ENCODE peak calls at places on chromosomes 2 and 18, in eight cellular contexts. One of them, this sample, is unnamed.

GRCh38 chr2:156890498-156891148 is 366.9 kb upstream of the GALNT5 start:
- DNase-seq in astrocyte of the spinal cord: no peak
- DNase-seq in activated T-cell treated with anti-CD3 and anti-CD28 coated beads for 1 hour: no peak
- DNase-seq in activated CD4-positive, alpha-beta memory T cell treated with anti-CD3 and anti-CD28 coated beads, Interleukin-2, amount 10 ng/mL, durations not matched to agents 7 days and 5 days: no peak
- DNase-seq in AG09309: no peak
- DNase-seq in H54: no peak
- DNase-seq in iPS DF 19.7: no peak
- DNase-seq in mesendoderm: no peak
- DNase-seq in this sample: no peak

GRCh38 chr2:45654250-45654649 is 2.8 kb downstream of the PRKCE start:
- DNase-seq in astrocyte of the spinal cord: no peak
- DNase-seq in iPS DF 19.7: no peak
- DNase-seq in activated T-cell treated with anti-CD3 and anti-CD28 coated beads for 1 hour: no peak
- DNase-seq in H54: no peak
- DNase-seq in mesendoderm: no peak
- DNase-seq in AG09309: no peak
- DNase-seq in activated CD4-positive, alpha-beta memory T cell treated with anti-CD3 and anti-CD28 coated beads, Interleukin-2, amount 10 ng/mL, durations not matched to agents 7 days and 5 days: no peak
- DNase-seq in this sample: no peak

GRCh38 chr18:76573325-76574025 is 78.4 kb upstream of the ZNF516 start:
- DNase-seq in mesendoderm: no peak
- DNase-seq in activated CD4-positive, alpha-beta memory T cell treated with anti-CD3 and anti-CD28 coated beads, Interleukin-2, amount 10 ng/mL, durations not matched to agents 7 days and 5 days: no peak
- DNase-seq in iPS DF 19.7: no peak
- DNase-seq in H54: no peak
- DNase-seq in AG09309: peak
- DNase-seq in activated T-cell treated with anti-CD3 and anti-CD28 coated beads for 1 hour: no peak
- DNase-seq in astrocyte of the spinal cord: peak
- DNase-seq in this sample: no peak

GRCh38 chr18:43692291-43692690 is 415.0 kb upstream of the SYT4 start:
- DNase-seq in activated CD4-positive, alpha-beta memory T cell treated with anti-CD3 and anti-CD28 coated beads, Interleukin-2, amount 10 ng/mL, durations not matched to agents 7 days and 5 days: no peak
- DNase-seq in H54: no peak
- DNase-seq in mesendoderm: peak
- DNase-seq in activated T-cell treated with anti-CD3 and anti-CD28 coated beads for 1 hour: no peak
- DNase-seq in AG09309: no peak
- DNase-seq in iPS DF 19.7: no peak
- DNase-seq in astrocyte of the spinal cord: peak
- DNase-seq in this sample: no peak

GRCh38 chr2:197108758-197109157 is 182.3 kb upstream of the PGAP1 start:
- DNase-seq in mesendoderm: no peak
- DNase-seq in H54: peak
- DNase-seq in iPS DF 19.7: no peak
- DNase-seq in activated T-cell treated with anti-CD3 and anti-CD28 coated beads for 1 hour: no peak
- DNase-seq in activated CD4-positive, alpha-beta memory T cell treated with anti-CD3 and anti-CD28 coated beads, Interleukin-2, amount 10 ng/mL, durations not matched to agents 7 days and 5 days: no peak
- DNase-seq in AG09309: no peak
- DNase-seq in astrocyte of the spinal cord: peak
- DNase-seq in this sample: no peak

GRCh38 chr2:223306371-223306770 is 254.4 kb downstream of the KCNE4 start:
- DNase-seq in activated CD4-positive, alpha-beta memory T cell treated with anti-CD3 and anti-CD28 coated beads, Interleukin-2, amount 10 ng/mL, durations not matched to agents 7 days and 5 days: no peak
- DNase-seq in iPS DF 19.7: no peak
- DNase-seq in AG09309: no peak
- DNase-seq in astrocyte of the spinal cord: peak
- DNase-seq in activated T-cell treated with anti-CD3 and anti-CD28 coated beads for 1 hour: no peak
- DNase-seq in mesendoderm: peak
- DNase-seq in H54: no peak
- DNase-seq in this sample: peak

GRCh38 chr18:46621111-46621766 is 35.8 kb downstream of the LOXHD1 start:
- DNase-seq in activated CD4-positive, alpha-beta memory T cell treated with anti-CD3 and anti-CD28 coated beads, Interleukin-2, amount 10 ng/mL, durations not matched to agents 7 days and 5 days: no peak
- DNase-seq in iPS DF 19.7: no peak
- DNase-seq in astrocyte of the spinal cord: no peak
- DNase-seq in activated T-cell treated with anti-CD3 and anti-CD28 coated beads for 1 hour: no peak
- DNase-seq in mesendoderm: no peak
- DNase-seq in H54: no peak
- DNase-seq in AG09309: no peak
- DNase-seq in this sample: peak

GRCh38 chr2:100130595-100131391 is 11.6 kb downstream of the AFF3 start:
- DNase-seq in mesendoderm: no peak
- DNase-seq in activated T-cell treated with anti-CD3 and anti-CD28 coated beads for 1 hour: no peak
- DNase-seq in iPS DF 19.7: no peak
- DNase-seq in astrocyte of the spinal cord: no peak
- DNase-seq in activated CD4-positive, alpha-beta memory T cell treated with anti-CD3 and anti-CD28 coated beads, Interleukin-2, amount 10 ng/mL, durations not matched to agents 7 days and 5 days: no peak
- DNase-seq in AG09309: no peak
- DNase-seq in H54: no peak
- DNase-seq in this sample: no peak

GRCh38 chr18:47254341-47254939 is 3.0 kb upstream of the SKOR2 start:
- DNase-seq in activated CD4-positive, alpha-beta memory T cell treated with anti-CD3 and anti-CD28 coated beads, Interleukin-2, amount 10 ng/mL, durations not matched to agents 7 days and 5 days: peak
- DNase-seq in AG09309: no peak
- DNase-seq in H54: no peak
- DNase-seq in mesendoderm: peak
- DNase-seq in iPS DF 19.7: no peak
- DNase-seq in activated T-cell treated with anti-CD3 and anti-CD28 coated beads for 1 hour: peak
- DNase-seq in astrocyte of the spinal cord: peak
- DNase-seq in this sample: no peak

GRCh38 chr2:95276244-95276887 is 2.1 kb downstream of the PROM2 start:
- DNase-seq in astrocyte of the spinal cord: no peak
- DNase-seq in iPS DF 19.7: no peak
- DNase-seq in mesendoderm: no peak
- DNase-seq in activated CD4-positive, alpha-beta memory T cell treated with anti-CD3 and anti-CD28 coated beads, Interleukin-2, amount 10 ng/mL, durations not matched to agents 7 days and 5 days: no peak
- DNase-seq in AG09309: no peak
- DNase-seq in activated T-cell treated with anti-CD3 and anti-CD28 coated beads for 1 hour: no peak
- DNase-seq in H54: no peak
- DNase-seq in this sample: no peak

GRCh38 chr2:88265352-88265960 is 95.3 kb downstream of the THNSL2 start:
- DNase-seq in activated CD4-positive, alpha-beta memory T cell treated with anti-CD3 and anti-CD28 coated beads, Interleukin-2, amount 10 ng/mL, durations not matched to agents 7 days and 5 days: peak
- DNase-seq in activated T-cell treated with anti-CD3 and anti-CD28 coated beads for 1 hour: no peak
- DNase-seq in AG09309: no peak
- DNase-seq in mesendoderm: no peak
- DNase-seq in astrocyte of the spinal cord: peak
- DNase-seq in H54: no peak
- DNase-seq in iPS DF 19.7: no peak
- DNase-seq in this sample: no peak

GRCh38 chr2:85933753-85934594 is 45.2 kb upstream of the ST3GAL5 start:
- DNase-seq in activated T-cell treated with anti-CD3 and anti-CD28 coated beads for 1 hour: no peak
- DNase-seq in mesendoderm: peak
- DNase-seq in astrocyte of the spinal cord: peak
- DNase-seq in H54: no peak
- DNase-seq in activated CD4-positive, alpha-beta memory T cell treated with anti-CD3 and anti-CD28 coated beads, Interleukin-2, amount 10 ng/mL, durations not matched to agents 7 days and 5 days: peak
- DNase-seq in AG09309: peak
- DNase-seq in iPS DF 19.7: no peak
- DNase-seq in this sample: no peak

GRCh38 chr2:41922177-41922576 is 125.6 kb upstream of the PKDCC start:
- DNase-seq in mesendoderm: peak
- DNase-seq in iPS DF 19.7: no peak
- DNase-seq in activated T-cell treated with anti-CD3 and anti-CD28 coated beads for 1 hour: no peak
- DNase-seq in AG09309: no peak
- DNase-seq in H54: no peak
- DNase-seq in activated CD4-positive, alpha-beta memory T cell treated with anti-CD3 and anti-CD28 coated beads, Interleukin-2, amount 10 ng/mL, durations not matched to agents 7 days and 5 days: no peak
- DNase-seq in astrocyte of the spinal cord: no peak
- DNase-seq in this sample: no peak

GRCh38 chr18:32545631-32546030 is 74.9 kb upstream of the GAREM1 start:
- DNase-seq in mesendoderm: no peak
- DNase-seq in activated T-cell treated with anti-CD3 and anti-CD28 coated beads for 1 hour: no peak
- DNase-seq in AG09309: no peak
- DNase-seq in astrocyte of the spinal cord: no peak
- DNase-seq in H54: no peak
- DNase-seq in activated CD4-positive, alpha-beta memory T cell treated with anti-CD3 and anti-CD28 coated beads, Interleukin-2, amount 10 ng/mL, durations not matched to agents 7 days and 5 days: no peak
- DNase-seq in iPS DF 19.7: no peak
- DNase-seq in this sample: no peak

GRCh38 chr2:159600752-159601151 is 15.6 kb downstream of the BAZ2B start:
- DNase-seq in mesendoderm: peak
- DNase-seq in AG09309: no peak
- DNase-seq in astrocyte of the spinal cord: peak
- DNase-seq in iPS DF 19.7: no peak
- DNase-seq in activated CD4-positive, alpha-beta memory T cell treated with anti-CD3 and anti-CD28 coated beads, Interleukin-2, amount 10 ng/mL, durations not matched to agents 7 days and 5 days: no peak
- DNase-seq in activated T-cell treated with anti-CD3 and anti-CD28 coated beads for 1 hour: no peak
- DNase-seq in H54: peak
- DNase-seq in this sample: no peak

GRCh38 chr2:239326831-239327535 is 73.8 kb downstream of the HDAC4 start:
- DNase-seq in mesendoderm: no peak
- DNase-seq in activated T-cell treated with anti-CD3 and anti-CD28 coated beads for 1 hour: peak
- DNase-seq in activated CD4-positive, alpha-beta memory T cell treated with anti-CD3 and anti-CD28 coated beads, Interleukin-2, amount 10 ng/mL, durations not matched to agents 7 days and 5 days: peak
- DNase-seq in astrocyte of the spinal cord: peak
- DNase-seq in iPS DF 19.7: no peak
- DNase-seq in H54: peak
- DNase-seq in AG09309: no peak
- DNase-seq in this sample: no peak

GRCh38 chr2:72718906-72719305 is 106.9 kb downstream of the EXOC6B start:
- DNase-seq in AG09309: no peak
- DNase-seq in astrocyte of the spinal cord: no peak
- DNase-seq in activated T-cell treated with anti-CD3 and anti-CD28 coated beads for 1 hour: no peak
- DNase-seq in iPS DF 19.7: no peak
- DNase-seq in H54: no peak
- DNase-seq in mesendoderm: peak
- DNase-seq in activated CD4-positive, alpha-beta memory T cell treated with anti-CD3 and anti-CD28 coated beads, Interleukin-2, amount 10 ng/mL, durations not matched to agents 7 days and 5 days: no peak
- DNase-seq in this sample: no peak

GRCh38 chr2:120769076-120769786 is 33.6 kb downstream of the GLI2 start:
- DNase-seq in astrocyte of the spinal cord: no peak
- DNase-seq in H54: no peak
- DNase-seq in activated T-cell treated with anti-CD3 and anti-CD28 coated beads for 1 hour: no peak
- DNase-seq in AG09309: no peak
- DNase-seq in activated CD4-positive, alpha-beta memory T cell treated with anti-CD3 and anti-CD28 coated beads, Interleukin-2, amount 10 ng/mL, durations not matched to agents 7 days and 5 days: no peak
- DNase-seq in mesendoderm: no peak
- DNase-seq in iPS DF 19.7: no peak
- DNase-seq in this sample: no peak

GRCh38 chr2:193806088-193806774 is 1611.5 kb upstream of the TMEFF2 start:
- DNase-seq in AG09309: no peak
- DNase-seq in activated T-cell treated with anti-CD3 and anti-CD28 coated beads for 1 hour: no peak
- DNase-seq in astrocyte of the spinal cord: peak
- DNase-seq in H54: no peak
- DNase-seq in mesendoderm: no peak
- DNase-seq in iPS DF 19.7: no peak
- DNase-seq in activated CD4-positive, alpha-beta memory T cell treated with anti-CD3 and anti-CD28 coated beads, Interleukin-2, amount 10 ng/mL, durations not matched to agents 7 days and 5 days: no peak
- DNase-seq in this sample: no peak

GRCh38 chr2:246489-247145 is 17.2 kb downstream of the SH3YL1 start:
- DNase-seq in iPS DF 19.7: no peak
- DNase-seq in activated CD4-positive, alpha-beta memory T cell treated with anti-CD3 and anti-CD28 coated beads, Interleukin-2, amount 10 ng/mL, durations not matched to agents 7 days and 5 days: no peak
- DNase-seq in AG09309: peak
- DNase-seq in activated T-cell treated with anti-CD3 and anti-CD28 coated beads for 1 hour: no peak
- DNase-seq in astrocyte of the spinal cord: peak
- DNase-seq in mesendoderm: peak
- DNase-seq in H54: no peak
- DNase-seq in this sample: no peak

GRCh38 chr2:23503097-23503496 is 118.1 kb downstream of the KLHL29 start:
- DNase-seq in H54: no peak
- DNase-seq in activated T-cell treated with anti-CD3 and anti-CD28 coated beads for 1 hour: no peak
- DNase-seq in astrocyte of the spinal cord: no peak
- DNase-seq in AG09309: no peak
- DNase-seq in activated CD4-positive, alpha-beta memory T cell treated with anti-CD3 and anti-CD28 coated beads, Interleukin-2, amount 10 ng/mL, durations not matched to agents 7 days and 5 days: no peak
- DNase-seq in iPS DF 19.7: no peak
- DNase-seq in mesendoderm: no peak
- DNase-seq in this sample: no peak

GRCh38 chr2:227884511-227884947 is 13.1 kb downstream of the DAW1 start:
- DNase-seq in mesendoderm: peak
- DNase-seq in iPS DF 19.7: peak
- DNase-seq in activated T-cell treated with anti-CD3 and anti-CD28 coated beads for 1 hour: peak
- DNase-seq in astrocyte of the spinal cord: peak
- DNase-seq in H54: peak
- DNase-seq in activated CD4-positive, alpha-beta memory T cell treated with anti-CD3 and anti-CD28 coated beads, Interleukin-2, amount 10 ng/mL, durations not matched to agents 7 days and 5 days: peak
- DNase-seq in AG09309: peak
- DNase-seq in this sample: peak

GRCh38 chr2:33317369-33318015 is 159.0 kb upstream of the RASGRP3 start:
- DNase-seq in mesendoderm: no peak
- DNase-seq in activated CD4-positive, alpha-beta memory T cell treated with anti-CD3 and anti-CD28 coated beads, Interleukin-2, amount 10 ng/mL, durations not matched to agents 7 days and 5 days: no peak
- DNase-seq in iPS DF 19.7: no peak
- DNase-seq in activated T-cell treated with anti-CD3 and anti-CD28 coated beads for 1 hour: no peak
- DNase-seq in H54: no peak
- DNase-seq in astrocyte of the spinal cord: no peak
- DNase-seq in AG09309: no peak
- DNase-seq in this sample: no peak

GRCh38 chr2:240876475-240877251 is 8.0 kb downstream of the AGXT start:
- DNase-seq in H54: no peak
- DNase-seq in mesendoderm: no peak
- DNase-seq in astrocyte of the spinal cord: no peak
- DNase-seq in iPS DF 19.7: no peak
- DNase-seq in activated T-cell treated with anti-CD3 and anti-CD28 coated beads for 1 hour: no peak
- DNase-seq in activated CD4-positive, alpha-beta memory T cell treated with anti-CD3 and anti-CD28 coated beads, Interleukin-2, amount 10 ng/mL, durations not matched to agents 7 days and 5 days: no peak
- DNase-seq in AG09309: no peak
- DNase-seq in this sample: no peak

GRCh38 chr2:109513749-109514588 is 99.8 kb downstream of the SEPTIN10 start:
- DNase-seq in H54: peak
- DNase-seq in astrocyte of the spinal cord: peak
- DNase-seq in activated CD4-positive, alpha-beta memory T cell treated with anti-CD3 and anti-CD28 coated beads, Interleukin-2, amount 10 ng/mL, durations not matched to agents 7 days and 5 days: peak
- DNase-seq in AG09309: peak
- DNase-seq in iPS DF 19.7: no peak
- DNase-seq in activated T-cell treated with anti-CD3 and anti-CD28 coated beads for 1 hour: no peak
- DNase-seq in mesendoderm: no peak
- DNase-seq in this sample: no peak

GRCh38 chr18:43620936-43621335 is 343.6 kb upstream of the SYT4 start:
- DNase-seq in H54: no peak
- DNase-seq in activated CD4-positive, alpha-beta memory T cell treated with anti-CD3 and anti-CD28 coated beads, Interleukin-2, amount 10 ng/mL, durations not matched to agents 7 days and 5 days: no peak
- DNase-seq in iPS DF 19.7: no peak
- DNase-seq in activated T-cell treated with anti-CD3 and anti-CD28 coated beads for 1 hour: no peak
- DNase-seq in astrocyte of the spinal cord: peak
- DNase-seq in AG09309: no peak
- DNase-seq in mesendoderm: peak
- DNase-seq in this sample: no peak

GRCh38 chr2:36483290-36483689 is 114.7 kb downstream of the FEZ2 start:
- DNase-seq in activated CD4-positive, alpha-beta memory T cell treated with anti-CD3 and anti-CD28 coated beads, Interleukin-2, amount 10 ng/mL, durations not matched to agents 7 days and 5 days: no peak
- DNase-seq in mesendoderm: no peak
- DNase-seq in astrocyte of the spinal cord: no peak
- DNase-seq in AG09309: no peak
- DNase-seq in iPS DF 19.7: no peak
- DNase-seq in H54: no peak
- DNase-seq in activated T-cell treated with anti-CD3 and anti-CD28 coated beads for 1 hour: no peak
- DNase-seq in this sample: no peak

GRCh38 chr2:43305537-43305936 is 79.1 kb upstream of the ZFP36L2 start:
- DNase-seq in activated T-cell treated with anti-CD3 and anti-CD28 coated beads for 1 hour: no peak
- DNase-seq in H54: no peak
- DNase-seq in astrocyte of the spinal cord: no peak
- DNase-seq in mesendoderm: no peak
- DNase-seq in activated CD4-positive, alpha-beta memory T cell treated with anti-CD3 and anti-CD28 coated beads, Interleukin-2, amount 10 ng/mL, durations not matched to agents 7 days and 5 days: no peak
- DNase-seq in AG09309: no peak
- DNase-seq in iPS DF 19.7: no peak
- DNase-seq in this sample: no peak

GRCh38 chr18:46054956-46055831 is 16.9 kb downstream of the PSTPIP2 start:
- DNase-seq in iPS DF 19.7: no peak
- DNase-seq in mesendoderm: no peak
- DNase-seq in H54: no peak
- DNase-seq in astrocyte of the spinal cord: no peak
- DNase-seq in activated CD4-positive, alpha-beta memory T cell treated with anti-CD3 and anti-CD28 coated beads, Interleukin-2, amount 10 ng/mL, durations not matched to agents 7 days and 5 days: peak
- DNase-seq in AG09309: no peak
- DNase-seq in activated T-cell treated with anti-CD3 and anti-CD28 coated beads for 1 hour: no peak
- DNase-seq in this sample: no peak

GRCh38 chr18:27785815-27786537 is 391.0 kb downstream of the CDH2 start:
- DNase-seq in H54: no peak
- DNase-seq in activated T-cell treated with anti-CD3 and anti-CD28 coated beads for 1 hour: no peak
- DNase-seq in astrocyte of the spinal cord: no peak
- DNase-seq in AG09309: no peak
- DNase-seq in mesendoderm: no peak
- DNase-seq in iPS DF 19.7: no peak
- DNase-seq in activated CD4-positive, alpha-beta memory T cell treated with anti-CD3 and anti-CD28 coated beads, Interleukin-2, amount 10 ng/mL, durations not matched to agents 7 days and 5 days: no peak
- DNase-seq in this sample: no peak

GRCh38 chr2:23967846-23968245 is 27.6 kb downstream of the UBXN2A start:
- DNase-seq in iPS DF 19.7: no peak
- DNase-seq in astrocyte of the spinal cord: no peak
- DNase-seq in H54: no peak
- DNase-seq in activated CD4-positive, alpha-beta memory T cell treated with anti-CD3 and anti-CD28 coated beads, Interleukin-2, amount 10 ng/mL, durations not matched to agents 7 days and 5 days: no peak
- DNase-seq in AG09309: no peak
- DNase-seq in mesendoderm: no peak
- DNase-seq in activated T-cell treated with anti-CD3 and anti-CD28 coated beads for 1 hour: no peak
- DNase-seq in this sample: no peak

GRCh38 chr2:111975819-111976218 is 77.4 kb downstream of the MERTK start:
- DNase-seq in AG09309: no peak
- DNase-seq in H54: no peak
- DNase-seq in mesendoderm: no peak
- DNase-seq in activated CD4-positive, alpha-beta memory T cell treated with anti-CD3 and anti-CD28 coated beads, Interleukin-2, amount 10 ng/mL, durations not matched to agents 7 days and 5 days: no peak
- DNase-seq in iPS DF 19.7: no peak
- DNase-seq in astrocyte of the spinal cord: no peak
- DNase-seq in activated T-cell treated with anti-CD3 and anti-CD28 coated beads for 1 hour: no peak
- DNase-seq in this sample: no peak

GRCh38 chr18:47118986-47119385 is 31.3 kb downstream of the HDHD2 start:
- DNase-seq in activated T-cell treated with anti-CD3 and anti-CD28 coated beads for 1 hour: no peak
- DNase-seq in activated CD4-positive, alpha-beta memory T cell treated with anti-CD3 and anti-CD28 coated beads, Interleukin-2, amount 10 ng/mL, durations not matched to agents 7 days and 5 days: no peak
- DNase-seq in iPS DF 19.7: no peak
- DNase-seq in mesendoderm: no peak
- DNase-seq in H54: no peak
- DNase-seq in astrocyte of the spinal cord: peak
- DNase-seq in AG09309: peak
- DNase-seq in this sample: no peak

GRCh38 chr2:169260246-169260645 is 102.1 kb downstream of the LRP2 start:
- DNase-seq in activated CD4-positive, alpha-beta memory T cell treated with anti-CD3 and anti-CD28 coated beads, Interleukin-2, amount 10 ng/mL, durations not matched to agents 7 days and 5 days: no peak
- DNase-seq in activated T-cell treated with anti-CD3 and anti-CD28 coated beads for 1 hour: no peak
- DNase-seq in iPS DF 19.7: peak
- DNase-seq in H54: no peak
- DNase-seq in astrocyte of the spinal cord: no peak
- DNase-seq in AG09309: no peak
- DNase-seq in mesendoderm: peak
- DNase-seq in this sample: peak